ENCODE peak calls at places on chromosomes 12 and 14, in ten cellular contexts. K is epithelial cell of proximal tubule, I is H54, D is NCI-H460, G is NCI-H524, C is neural crest cell, M is NCI-H2171 treated with DMSO at 0.1 percent for 48 hours, V is left ventricle myocardium inferior, Q is astrocyte, H is HFFc6. N is an unnamed sample.

GRCh38 chr14:106459971-106460730 is 933.8 kb downstream of the TMEM121 start:
- DNase-seq in D (no peak), Q (no peak), V (no peak), C (no peak), H (no peak), G (peak; percentile 1), M (peak; percentile 30), I (peak; percentile 30), K (no peak), N (no peak)

GRCh38 chr12:75568801-75569200 is 57.4 kb upstream of the KRR1 start:
- DNase-seq in G (no peak), M (no peak), H (no peak), Q (no peak), C (no peak), D (no peak), V (no peak), K (no peak), I (no peak), N (no peak)

GRCh38 chr12:467591-467990 is 7.9 kb downstream of the B4GALNT3 start:
- DNase-seq in V (no peak), D (no peak), C (no peak), K (no peak), I (no peak), Q (no peak), G (no peak), H (no peak), M (no peak), N (no peak)

GRCh38 chr12:120214626-120215356 is 13.9 kb upstream of the RPLP0 start:
- DNase-seq in G (no peak), K (no peak), Q (no peak), H (no peak), D (no peak), V (no peak), I (no peak), C (no peak), M (no peak), N (no peak)

GRCh38 chr12:107200394-107200793 is 107.0 kb upstream of the CRY1 start:
- DNase-seq in M (peak; percentile 57), D (no peak), H (no peak), V (no peak), I (peak; percentile 28), G (no peak), Q (peak; percentile 85), C (no peak), K (peak; percentile 67), N (no peak)

GRCh38 chr12:45355750-45356149 is 139.9 kb downstream of the ANO6 start:
- DNase-seq in V (no peak), Q (peak; percentile 45), I (no peak), K (no peak), H (no peak), D (no peak), G (no peak), M (no peak), C (no peak), N (no peak)

GRCh38 chr14:23112359-23113178 is 6.5 kb downstream of the CEBPE start:
- DNase-seq in C (no peak), D (no peak), Q (no peak), K (no peak), I (no peak), V (no peak), G (no peak), M (no peak), H (no peak), N (no peak)

GRCh38 chr12:28446031-28446430 is 255.8 kb downstream of the CCDC91 start:
- DNase-seq in I (no peak), Q (peak; percentile 76), C (no peak), H (no peak), G (no peak), M (no peak), D (no peak), V (no peak), K (no peak), N (no peak)

GRCh38 chr12:19369691-19370148 is 69.6 kb upstream of the AEBP2 start:
- DNase-seq in C (no peak), D (no peak), V (no peak), H (peak; percentile 23), I (no peak), G (no peak), Q (no peak), K (no peak), M (peak; percentile 83), N (no peak)

GRCh38 chr12:99043319-99043914 is 398.3 kb downstream of the APAF1 start:
- DNase-seq in K (peak; percentile 20), H (peak; percentile 43), I (peak; percentile 11), V (peak; percentile 53), D (peak; percentile 60), C (peak; percentile 69), Q (peak; percentile 35), M (peak; percentile 75), G (peak; percentile 36), N (peak; percentile 80)